ENCODE peak calls at places on chromosomes 11 and 22, in seven cellular contexts. W is Calu3; C is ELR; V is kidney; B is stimulated activated CD8-positive, alpha-beta memory T cell treated with anti-CD3 and anti-CD28 coated beads, Interleukin-2, amount 100 ng/mL, for 1 hour; E is amygdala; I is D341Med. F is an unnamed sample.

GRCh38 chr11:6406370-6406769 is 12.5 kb downstream of the APBB1 start:
- DNase-seq in W (no peak), C (no peak), V (no peak), B (no peak), E (no peak), I (no peak), F (no peak)

GRCh38 chr11:96426356-96427103 is 36.7 kb downstream of the JRKL start:
- DNase-seq in W (no peak), C (peak), V (no peak), B (no peak), E (peak), I (no peak), F (peak)

GRCh38 chr11:131982154-131982553 is 611.7 kb downstream of the NTM start:
- DNase-seq in W (no peak), C (no peak), V (no peak), B (no peak), E (no peak), I (no peak), F (no peak)

GRCh38 chr11:2316169-2316962 is 14.6 kb downstream of the TSPAN32 start:
- DNase-seq in W (no peak), C (no peak), V (peak), B (no peak), E (no peak), I (no peak), F (no peak)

GRCh38 chr11:121649798-121650197 is 197.0 kb upstream of the SORL1-AS1 start:
- DNase-seq in W (no peak), C (no peak), V (no peak), B (no peak), E (no peak), I (no peak), F (no peak)

GRCh38 chr11:84719935-84720577 is 907.1 kb downstream of the DLG2 start:
- DNase-seq in W (no peak), C (no peak), V (peak), B (no peak), E (no peak), I (no peak), F (no peak)

GRCh38 chr11:111846063-111846462 is 25.3 kb downstream of the ALG9 start:
- DNase-seq in W (no peak), C (peak), V (no peak), B (no peak), E (no peak), I (no peak), F (no peak)

GRCh38 chr22:38236786-38237185 is 35.0 kb downstream of the MAFF start:
- DNase-seq in W (peak), C (no peak), V (no peak), B (no peak), E (no peak), I (no peak), F (no peak)

GRCh38 chr22:37383342-37383741 is 43.9 kb downstream of the ELFN2 start:
- DNase-seq in W (no peak), C (peak), V (no peak), B (no peak), E (no peak), I (peak), F (peak)

GRCh38 chr22:50730941-50731661 is 6.9 kb upstream of the ACR start:
- DNase-seq in W (no peak), C (no peak), V (peak), B (no peak), E (no peak), I (no peak), F (no peak)

GRCh38 chr22:22074634-22075381 is 92.2 kb upstream of the TOP3B start:
- DNase-seq in W (peak), C (no peak), V (no peak), B (no peak), E (no peak), I (no peak), F (no peak)

GRCh38 chr22:49281467-49282340 is 546.0 kb downstream of the BRD1 start:
- DNase-seq in W (no peak), C (no peak), V (no peak), B (no peak), E (no peak), I (no peak), F (no peak)

GRCh38 chr11:64344160-64344559 is 4.2 kb downstream of the CCDC88B start:
- DNase-seq in W (no peak), C (no peak), V (no peak), B (no peak), E (no peak), I (no peak), F (no peak)

GRCh38 chr22:26442086-26442756 is 13.2 kb downstream of the ASPHD2 start:
- DNase-seq in W (no peak), C (peak), V (no peak), B (no peak), E (no peak), I (no peak), F (no peak)

GRCh38 chr11:7830740-7831139 is 34.0 kb upstream of the OR5P2 start:
- DNase-seq in W (no peak), C (no peak), V (no peak), B (no peak), E (no peak), I (no peak), F (no peak)

GRCh38 chr11:45180888-45181594 is 34.6 kb downstream of the PRDM11 start:
- DNase-seq in W (peak), C (peak), V (peak), B (peak), E (no peak), I (peak), F (no peak)

GRCh38 chr11:130383363-130384168 is 44.8 kb downstream of the ADAMTS8 start:
- DNase-seq in W (peak), C (peak), V (no peak), B (no peak), E (no peak), I (no peak), F (no peak)

GRCh38 chr11:120013325-120014250 is 124.3 kb downstream of the TRIM29 start:
- DNase-seq in W (peak), C (peak), V (no peak), B (no peak), E (no peak), I (peak), F (no peak)

GRCh38 chr11:119100960-119101349 is 698 bp downstream of the DPAGT1 start:
- DNase-seq in W (no peak), C (no peak), V (no peak), B (no peak), E (no peak), I (no peak), F (no peak)

GRCh38 chr22:43972931-43973330 is 17.7 kb downstream of the SAMM50 start:
- DNase-seq in W (no peak), C (no peak), V (no peak), B (no peak), E (no peak), I (no peak), F (no peak)

GRCh38 chr11:20208622-20209090 is 48.4 kb upstream of the DBX1 start:
- DNase-seq in W (no peak), C (no peak), V (no peak), B (no peak), E (no peak), I (no peak), F (no peak)

GRCh38 chr11:72725731-72726042 is 26.5 kb downstream of the ARAP1 start:
- DNase-seq in W (no peak), C (no peak), V (no peak), B (no peak), E (no peak), I (no peak), F (no peak)

GRCh38 chr22:30742291-30743256 is 47.9 kb downstream of the OSBP2 start:
- DNase-seq in W (no peak), C (peak), V (no peak), B (no peak), E (no peak), I (peak), F (no peak)

GRCh38 chr22:17369553-17370035 is 334 bp downstream of the CECR2 start:
- DNase-seq in W (no peak), C (no peak), V (peak), B (no peak), E (no peak), I (peak), F (no peak)

GRCh38 chr11:79860336-79860735 is 419.5 kb upstream of the TENM4 start:
- DNase-seq in W (no peak), C (no peak), V (no peak), B (no peak), E (no peak), I (no peak), F (no peak)

GRCh38 chr22:49188091-49188490 is 639.6 kb downstream of the BRD1 start:
- DNase-seq in W (no peak), C (no peak), V (peak), B (no peak), E (no peak), I (no peak), F (no peak)

GRCh38 chr11:27255447-27255828 is 107.6 kb downstream of the CCDC34 start:
- DNase-seq in W (no peak), C (no peak), V (no peak), B (no peak), E (no peak), I (no peak), F (no peak)

GRCh38 chr11:46299425-46300067 is 22.1 kb downstream of the CREB3L1 start:
- DNase-seq in W (no peak), C (peak), V (no peak), B (no peak), E (no peak), I (no peak), F (no peak)

GRCh38 chr11:96390403-96390830 is 604 bp downstream of the JRKL start:
- DNase-seq in W (no peak), C (peak), V (no peak), B (no peak), E (no peak), I (no peak), F (no peak)

GRCh38 chr11:67492069-67492727 is 9.4 kb downstream of the AIP start:
- DNase-seq in W (no peak), C (no peak), V (peak), B (no peak), E (no peak), I (peak), F (no peak)

GRCh38 chr22:21837184-21837979 is 30.1 kb downstream of the MAPK1 start:
- DNase-seq in W (no peak), C (peak), V (no peak), B (no peak), E (no peak), I (no peak), F (no peak)

GRCh38 chr11:32231909-32232493 is 141.1 kb downstream of the RCN1 start:
- DNase-seq in W (peak), C (peak), V (no peak), B (no peak), E (no peak), I (peak), F (no peak)

GRCh38 chr11:76120513-76121081 is 85.7 kb downstream of the WNT11 start:
- DNase-seq in W (no peak), C (no peak), V (no peak), B (no peak), E (no peak), I (no peak), F (no peak)

GRCh38 chr11:117010808-117011540 is 87.3 kb downstream of the SIK3 start:
- DNase-seq in W (no peak), C (peak), V (no peak), B (no peak), E (no peak), I (no peak), F (no peak)

GRCh38 chr11:34640050-34640971 is 19.4 kb downstream of the EHF start:
- DNase-seq in W (peak), C (no peak), V (peak), B (no peak), E (no peak), I (no peak), F (no peak)

GRCh38 chr11:123062892-123063395 is 1.0 kb upstream of the HSPA8 start:
- DNase-seq in W (no peak), C (peak), V (no peak), B (peak), E (no peak), I (no peak), F (no peak)

GRCh38 chr11:12906501-12906900 is 102.6 kb upstream of the RASSF10 start:
- DNase-seq in W (no peak), C (no peak), V (no peak), B (no peak), E (no peak), I (no peak), F (no peak)

GRCh38 chr11:69088676-69089146 is 40.0 kb downstream of the TPCN2 start:
- DNase-seq in W (peak), C (peak), V (peak), B (peak), E (peak), I (peak), F (peak)

GRCh38 chr11:16611395-16612233 is 126.8 kb upstream of the C11orf58 start:
- DNase-seq in W (no peak), C (no peak), V (no peak), B (no peak), E (no peak), I (peak), F (no peak)